ENCODE peak calls at places on chromosomes 11 and 22, in ten cellular contexts. P is choroid plexus epithelial cell; S is gastrocnemius medialis; M is activated effector memory CD4-positive, alpha-beta T cell treated with Interleukin-2 at 50 U/mL for 16 hours; R is M059J; G is ELR; N is stimulated activated CD8-positive, alpha-beta memory T cell treated with anti-CD3 and anti-CD28 coated beads, Interleukin-7, amount 100 ng/mL, for 1 hour; L is KBM-7; X is small intestine; F is CD4-positive, CD25-positive, alpha-beta regulatory T cell. J is an unnamed sample.

GRCh38 chr11:68545796-68546195 is 85.2 kb downstream of the PPP6R3 start:
- DNase-seq in X (no peak), N (no peak), M (no peak), L (no peak), R (no peak), F (no peak), P (no peak), G (no peak), S (no peak), J (no peak)

GRCh38 chr11:93719310-93719709 is 22.0 kb downstream of the TAF1D start:
- DNase-seq in G (no peak), L (peak), S (no peak), R (no peak), M (no peak), P (no peak), X (no peak), N (no peak), F (no peak), J (no peak)

GRCh38 chr11:18780896-18781295 is 10.7 kb downstream of the PTPN5 start:
- DNase-seq in F (no peak), L (no peak), G (no peak), P (no peak), X (no peak), R (no peak), N (no peak), M (no peak), S (no peak), J (no peak)

GRCh38 chr11:66454253-66454652 is 12.5 kb upstream of the PELI3 start:
- DNase-seq in M (no peak), P (no peak), X (no peak), R (peak), G (peak), N (no peak), S (no peak), F (no peak), L (no peak), J (no peak)

GRCh38 chr11:95147364-95147905 is 57.8 kb downstream of the ENDOD1 start:
- DNase-seq in P (peak), L (peak), R (peak), S (no peak), F (no peak), N (no peak), M (no peak), G (peak), X (peak), J (no peak)

GRCh38 chr11:19091366-19091765 is 25.6 kb upstream of the ZDHHC13 start:
- DNase-seq in F (no peak), L (no peak), R (no peak), G (no peak), S (no peak), P (no peak), X (peak), N (no peak), M (no peak), J (no peak)

GRCh38 chr22:19568337-19569311 is 44.4 kb upstream of the CLDN5 start:
- DNase-seq in R (peak), S (no peak), G (peak), L (no peak), N (no peak), P (peak), X (no peak), M (no peak), F (no peak), J (no peak)

GRCh38 chr11:116890193-116890592 is 52.8 kb upstream of the APOA1 start:
- DNase-seq in G (peak), R (no peak), N (no peak), P (peak), L (no peak), X (peak), F (peak), M (no peak), S (no peak), J (no peak)

GRCh38 chr11:73570415-73571114 is 27.3 kb downstream of the FAM168A start:
- DNase-seq in F (no peak), S (no peak), X (no peak), N (no peak), M (no peak), G (peak), R (peak), P (peak), L (no peak), J (peak)

GRCh38 chr11:2768471-2769408 is 68.9 kb upstream of the KCNQ1OT1 start:
- DNase-seq in N (no peak), P (peak), L (no peak), M (no peak), R (peak), S (no peak), G (peak), X (no peak), F (no peak), J (no peak)

GRCh38 chr11:10622957-10623787 is 54.7 kb upstream of the LYVE1 start:
- DNase-seq in S (no peak), P (no peak), R (no peak), L (peak), F (peak), G (peak), N (no peak), M (no peak), X (no peak), J (no peak)

GRCh38 chr11:47523491-47524199 is 29.3 kb downstream of the CELF1 start:
- DNase-seq in R (peak), P (peak), F (peak), S (peak), L (peak), N (no peak), G (peak), X (peak), M (no peak), J (no peak)

J was measured in NCI-H187 treated with DMSO at 0.1 percent for 48 hours.